ENCODE peak calls at places on chromosomes 4 and X, in eight cellular contexts. One of them, this sample, is unnamed.

GRCh38 chrX:38175140-38175539 is 45.5 kb downstream of the SRPX start:
- DNase-seq in fibroblast of villous mesenchyme: peak; percentile 42
- DNase-seq in transverse colon: peak; percentile 27
- DNase-seq in A549: peak; percentile 18
- DNase-seq in NCI-H1930: peak; percentile 12
- DNase-seq in colonic mucosa: peak; percentile 30
- DNase-seq in cardiac fibroblast: no peak
- DNase-seq in SIG-M5: no peak
- DNase-seq in this sample: peak; percentile 76

GRCh38 chr4:107213410-107213809 is 177.3 kb upstream of the DKK2 start:
- DNase-seq in fibroblast of villous mesenchyme: peak; percentile 13
- DNase-seq in transverse colon: no peak
- DNase-seq in A549: no peak
- DNase-seq in NCI-H1930: no peak
- DNase-seq in colonic mucosa: no peak
- DNase-seq in cardiac fibroblast: no peak
- DNase-seq in SIG-M5: no peak
- DNase-seq in this sample: no peak

GRCh38 chr4:112552668-112553067 is 36.7 kb upstream of the NEUROG2 start:
- DNase-seq in fibroblast of villous mesenchyme: peak; percentile 39
- DNase-seq in transverse colon: no peak
- DNase-seq in A549: no peak
- DNase-seq in NCI-H1930: no peak
- DNase-seq in colonic mucosa: no peak
- DNase-seq in cardiac fibroblast: peak; percentile 26
- DNase-seq in SIG-M5: no peak
- DNase-seq in this sample: no peak

GRCh38 chr4:55303818-55304217 is 42.2 kb upstream of the SRD5A3 start:
- DNase-seq in fibroblast of villous mesenchyme: peak; percentile 40
- DNase-seq in transverse colon: no peak
- DNase-seq in A549: no peak
- DNase-seq in NCI-H1930: no peak
- DNase-seq in colonic mucosa: no peak
- DNase-seq in cardiac fibroblast: peak; percentile 76
- DNase-seq in SIG-M5: no peak
- DNase-seq in this sample: no peak

GRCh38 chr4:185787926-185788679 is 23.9 kb downstream of the SORBS2 start:
- DNase-seq in fibroblast of villous mesenchyme: no peak
- DNase-seq in transverse colon: no peak
- DNase-seq in A549: no peak
- DNase-seq in NCI-H1930: no peak
- DNase-seq in colonic mucosa: no peak
- DNase-seq in cardiac fibroblast: no peak
- DNase-seq in SIG-M5: no peak
- DNase-seq in this sample: no peak

GRCh38 chrX:150544222-150544787 is 24.1 kb upstream of the MTM1 start:
- DNase-seq in fibroblast of villous mesenchyme: no peak
- DNase-seq in transverse colon: peak; percentile 24
- DNase-seq in A549: peak; percentile 10
- DNase-seq in NCI-H1930: no peak
- DNase-seq in colonic mucosa: peak; percentile 45
- DNase-seq in cardiac fibroblast: peak; percentile 13
- DNase-seq in SIG-M5: no peak
- DNase-seq in this sample: peak; percentile 42

GRCh38 chrX:147811803-147812202 is 99.9 kb upstream of the FMR1 start:
- DNase-seq in fibroblast of villous mesenchyme: no peak
- DNase-seq in transverse colon: no peak
- DNase-seq in A549: no peak
- DNase-seq in NCI-H1930: no peak
- DNase-seq in colonic mucosa: no peak
- DNase-seq in cardiac fibroblast: no peak
- DNase-seq in SIG-M5: no peak
- DNase-seq in this sample: no peak

GRCh38 chrX:63754141-63754859 is 30.7 kb downstream of the ARHGEF9 start:
- DNase-seq in fibroblast of villous mesenchyme: peak; percentile 30
- DNase-seq in transverse colon: no peak
- DNase-seq in A549: peak; percentile 6
- DNase-seq in NCI-H1930: no peak
- DNase-seq in colonic mucosa: peak; percentile 36
- DNase-seq in cardiac fibroblast: peak; percentile 32
- DNase-seq in SIG-M5: no peak
- DNase-seq in this sample: no peak

GRCh38 chrX:40434443-40434842 is 146.3 kb upstream of the ATP6AP2 start:
- DNase-seq in fibroblast of villous mesenchyme: no peak
- DNase-seq in transverse colon: no peak
- DNase-seq in A549: no peak
- DNase-seq in NCI-H1930: no peak
- DNase-seq in colonic mucosa: no peak
- DNase-seq in cardiac fibroblast: no peak
- DNase-seq in SIG-M5: no peak
- DNase-seq in this sample: no peak

GRCh38 chr4:1353186-1354055 is 6.4 kb downstream of the UVSSA start:
- DNase-seq in fibroblast of villous mesenchyme: no peak
- DNase-seq in transverse colon: no peak
- DNase-seq in A549: no peak
- DNase-seq in NCI-H1930: no peak
- DNase-seq in colonic mucosa: no peak
- DNase-seq in cardiac fibroblast: no peak
- DNase-seq in SIG-M5: no peak
- DNase-seq in this sample: no peak

GRCh38 chr4:184477201-184477999 is 3.0 kb upstream of the IRF2 start:
- DNase-seq in fibroblast of villous mesenchyme: no peak
- DNase-seq in transverse colon: no peak
- DNase-seq in A549: no peak
- DNase-seq in NCI-H1930: no peak
- DNase-seq in colonic mucosa: no peak
- DNase-seq in cardiac fibroblast: no peak
- DNase-seq in SIG-M5: no peak
- DNase-seq in this sample: no peak

GRCh38 chrX:46376246-46376885 is 168.9 kb downstream of the ZNF674 start:
- DNase-seq in fibroblast of villous mesenchyme: peak; percentile 61
- DNase-seq in transverse colon: peak; percentile 13
- DNase-seq in A549: peak; percentile 59
- DNase-seq in NCI-H1930: peak; percentile 2
- DNase-seq in colonic mucosa: peak; percentile 22
- DNase-seq in cardiac fibroblast: peak; percentile 70
- DNase-seq in SIG-M5: no peak
- DNase-seq in this sample: peak; percentile 22

GRCh38 chr4:158042591-158043030 is 130.2 kb downstream of the GASK1B start:
- DNase-seq in fibroblast of villous mesenchyme: peak; percentile 91
- DNase-seq in transverse colon: no peak
- DNase-seq in A549: no peak
- DNase-seq in NCI-H1930: no peak
- DNase-seq in colonic mucosa: no peak
- DNase-seq in cardiac fibroblast: peak; percentile 68
- DNase-seq in SIG-M5: no peak
- DNase-seq in this sample: no peak

GRCh38 chr4:172124656-172125308 is 311.6 kb downstream of the GALNTL6 start:
- DNase-seq in fibroblast of villous mesenchyme: peak; percentile 22
- DNase-seq in transverse colon: no peak
- DNase-seq in A549: no peak
- DNase-seq in NCI-H1930: no peak
- DNase-seq in colonic mucosa: no peak
- DNase-seq in cardiac fibroblast: no peak
- DNase-seq in SIG-M5: no peak
- DNase-seq in this sample: no peak

GRCh38 chr4:163566257-163566656 is 71.8 kb downstream of the TMA16 start:
- DNase-seq in fibroblast of villous mesenchyme: no peak
- DNase-seq in transverse colon: no peak
- DNase-seq in A549: no peak
- DNase-seq in NCI-H1930: no peak
- DNase-seq in colonic mucosa: no peak
- DNase-seq in cardiac fibroblast: no peak
- DNase-seq in SIG-M5: no peak
- DNase-seq in this sample: no peak

GRCh38 chrX:34918856-34919255 is 23.7 kb upstream of the FAM47B start:
- DNase-seq in fibroblast of villous mesenchyme: peak; percentile 20
- DNase-seq in transverse colon: no peak
- DNase-seq in A549: peak; percentile 29
- DNase-seq in NCI-H1930: peak; percentile 0
- DNase-seq in colonic mucosa: no peak
- DNase-seq in cardiac fibroblast: peak; percentile 67
- DNase-seq in SIG-M5: no peak
- DNase-seq in this sample: peak; percentile 45

GRCh38 chr4:99710020-99710419 is 52.4 kb upstream of the C4orf54 start:
- DNase-seq in fibroblast of villous mesenchyme: no peak
- DNase-seq in transverse colon: no peak
- DNase-seq in A549: no peak
- DNase-seq in NCI-H1930: no peak
- DNase-seq in colonic mucosa: no peak
- DNase-seq in cardiac fibroblast: no peak
- DNase-seq in SIG-M5: no peak
- DNase-seq in this sample: no peak

GRCh38 chr4:126130200-126130599 is 815.4 kb downstream of the FAT4 start:
- DNase-seq in fibroblast of villous mesenchyme: no peak
- DNase-seq in transverse colon: no peak
- DNase-seq in A549: no peak
- DNase-seq in NCI-H1930: no peak
- DNase-seq in colonic mucosa: no peak
- DNase-seq in cardiac fibroblast: no peak
- DNase-seq in SIG-M5: no peak
- DNase-seq in this sample: no peak

GRCh38 chrX:118853596-118853995 is 30.0 kb downstream of the ZCCHC12 start:
- DNase-seq in fibroblast of villous mesenchyme: no peak
- DNase-seq in transverse colon: no peak
- DNase-seq in A549: no peak
- DNase-seq in NCI-H1930: no peak
- DNase-seq in colonic mucosa: no peak
- DNase-seq in cardiac fibroblast: no peak
- DNase-seq in SIG-M5: no peak
- DNase-seq in this sample: no peak

GRCh38 chrX:4850312-4850711 is 1136.9 kb upstream of the PRKX start:
- DNase-seq in fibroblast of villous mesenchyme: no peak
- DNase-seq in transverse colon: no peak
- DNase-seq in A549: no peak
- DNase-seq in NCI-H1930: no peak
- DNase-seq in colonic mucosa: no peak
- DNase-seq in cardiac fibroblast: no peak
- DNase-seq in SIG-M5: no peak
- DNase-seq in this sample: no peak

GRCh38 chr4:122583906-122584305 is 37.0 kb downstream of the IL21 start:
- DNase-seq in fibroblast of villous mesenchyme: peak; percentile 84
- DNase-seq in transverse colon: no peak
- DNase-seq in A549: no peak
- DNase-seq in NCI-H1930: no peak
- DNase-seq in colonic mucosa: no peak
- DNase-seq in cardiac fibroblast: peak; percentile 59
- DNase-seq in SIG-M5: no peak
- DNase-seq in this sample: peak; percentile 26

GRCh38 chrX:40102393-40103381 is 4.9 kb upstream of the BCOR start:
- DNase-seq in fibroblast of villous mesenchyme: no peak
- DNase-seq in transverse colon: no peak
- DNase-seq in A549: no peak
- DNase-seq in NCI-H1930: no peak
- DNase-seq in colonic mucosa: no peak
- DNase-seq in cardiac fibroblast: no peak
- DNase-seq in SIG-M5: no peak
- DNase-seq in this sample: no peak

GRCh38 chr4:100169796-100170485 is 20.3 kb downstream of the DDIT4L start:
- DNase-seq in fibroblast of villous mesenchyme: no peak
- DNase-seq in transverse colon: no peak
- DNase-seq in A549: no peak
- DNase-seq in NCI-H1930: no peak
- DNase-seq in colonic mucosa: no peak
- DNase-seq in cardiac fibroblast: no peak
- DNase-seq in SIG-M5: no peak
- DNase-seq in this sample: no peak